ENCODE peak calls at places on chromosomes 4 and X, in eight cellular contexts. K is mesothelial cell of epicardium; Q is NCI-H2029; D is GM03348; B is activated CD4-positive, CD25-positive, alpha-beta regulatory T cell treated with anti-CD3 and anti-CD28 coated beads, Interleukin-2, amount 50 U/mL, for 16 hours; S is activated CD8-positive, alpha-beta T cell treated with anti-CD3 and anti-CD28 coated beads for 36 hours; O is astrocyte of the spinal cord; Y is hepatocyte. W is an unnamed sample.

GRCh38 chrX:32987139-32987538 is 224.2 kb downstream of the DMD start:
- DNase-seq in D (no peak), B (no peak), O (no peak), Y (no peak), S (no peak), Q (no peak), K (no peak), W (no peak)

GRCh38 chr4:67122029-67122428 is 423.3 kb downstream of the CENPC start:
- DNase-seq in S (no peak), Y (peak; percentile 53), Q (no peak), B (no peak), O (no peak), K (no peak), D (no peak), W (peak; percentile 3)

GRCh38 chr4:170088686-170089085 is 1.1 kb downstream of the AADAT start:
- DNase-seq in K (no peak), D (no peak), S (no peak), B (no peak), Y (no peak), O (no peak), Q (no peak), W (no peak)

GRCh38 chrX:43166874-43167273 is 388.9 kb upstream of the PPP1R2C start:
- DNase-seq in Q (peak; percentile 71), O (no peak), B (no peak), K (no peak), S (no peak), D (no peak), Y (peak; percentile 8), W (no peak)

GRCh38 chrX:20421275-20421674 is 154.6 kb upstream of the RPS6KA3 start:
- DNase-seq in O (no peak), Q (no peak), Y (no peak), K (no peak), S (no peak), D (no peak), B (no peak), W (no peak)

GRCh38 chr4:41006141-41006540 is 208.2 kb downstream of the APBB2 start:
- DNase-seq in K (no peak), Q (no peak), D (peak; percentile 51), B (no peak), S (no peak), Y (no peak), O (no peak), W (no peak)

GRCh38 chr4:81346719-81347118 is 125.0 kb downstream of the RASGEF1B start:
- DNase-seq in Q (no peak), K (no peak), O (no peak), D (no peak), S (no peak), Y (no peak), B (no peak), W (no peak)

GRCh38 chr4:53702334-53703266 is 111.3 kb upstream of the LNX1 start:
- DNase-seq in Q (peak; percentile 92), S (peak; percentile 20), D (peak; percentile 85), K (peak; percentile 42), B (no peak), O (peak; percentile 90), Y (peak; percentile 68), W (peak; percentile 72)

GRCh38 chrX:47568656-47569295 is 7.8 kb downstream of the ARAF start:
- DNase-seq in Y (no peak), B (no peak), O (no peak), D (no peak), Q (no peak), K (no peak), S (peak; percentile 66), W (peak; percentile 55)